ENCODE peak calls at places on chromosomes 4 and X, in ten cellular contexts. R is breast epithelium, U is tibial nerve, G is ovary, J is transverse colon, V is A549, Q is IMR-90, H is sigmoid colon, B is Peyer's patch, C is lower leg skin. N is an unnamed sample.

GRCh38 chr4:141467225-141467624 is 169.2 kb upstream of the IL15 start:
- DNase-seq in U (no peak), B (no peak), H (no peak), V (no peak), Q (no peak), C (no peak), R (no peak), J (no peak), G (no peak), N (no peak)

GRCh38 chrX:9310596-9310995 is 154.3 kb upstream of the TBL1X start:
- DNase-seq in B (no peak), G (no peak), H (no peak), U (no peak), R (no peak), J (no peak), V (peak; percentile 6), C (no peak), Q (peak; percentile 70), N (no peak)

GRCh38 chrX:56130436-56130835 is 101.7 kb upstream of the KLF8 start:
- DNase-seq in G (no peak), U (no peak), V (peak; percentile 20), R (no peak), B (no peak), C (no peak), H (no peak), Q (no peak), J (no peak), N (no peak)

GRCh38 chrX:119552508-119552907 is 12.7 kb downstream of the STEEP1 start:
- DNase-seq in B (no peak), J (no peak), U (no peak), R (no peak), Q (peak; percentile 54), V (no peak), G (no peak), C (no peak), H (no peak), N (no peak)

GRCh38 chrX:21831496-21831895 is 7.9 kb upstream of the MBTPS2 start:
- DNase-seq in R (no peak), J (no peak), B (no peak), H (no peak), U (no peak), Q (no peak), V (no peak), C (no peak), G (no peak), N (no peak)

GRCh38 chrX:22396408-22396807 is 123.7 kb downstream of the CBLL2 start:
- DNase-seq in J (no peak), H (no peak), Q (peak; percentile 57), V (no peak), R (no peak), C (no peak), G (no peak), B (no peak), U (no peak), N (no peak)

GRCh38 chrX:39992300-39992699 is 105.5 kb downstream of the BCOR start:
- DNase-seq in Q (no peak), H (no peak), J (no peak), R (no peak), C (no peak), V (no peak), B (no peak), U (no peak), G (no peak), N (no peak)

GRCh38 chrX:136168929-136169735 is 21.8 kb downstream of the FHL1 start:
- DNase-seq in H (peak; percentile 90), V (no peak), J (peak; percentile 47), Q (peak; percentile 97), R (no peak), U (no peak), C (peak; percentile 89), B (peak; percentile 67), G (no peak), N (peak; percentile 84)

GRCh38 chr4:171813195-171813955 is at the start of gene GALNTL6:
- DNase-seq in V (peak; percentile 6), B (no peak), U (no peak), R (no peak), Q (no peak), G (no peak), H (peak; percentile 48), J (no peak), C (no peak), N (no peak)

GRCh38 chr4:41750624-41751324 is 2.2 kb upstream of the PHOX2B start:
- DNase-seq in V (no peak), Q (no peak), C (no peak), J (no peak), G (no peak), H (no peak), R (no peak), U (no peak), B (no peak), N (no peak)

GRCh38 chr4:83043801-83044407 is 8.9 kb downstream of the COPS4 start:
- DNase-seq in Q (peak; percentile 44), B (no peak), H (no peak), C (no peak), U (no peak), J (no peak), V (no peak), R (no peak), G (no peak), N (no peak)
- TF ChIP-seq CTCF in Q (no peak), B (no peak), H (no peak), C (no peak), U (no peak), J (no peak), V (no peak), R (no peak), G (no peak), N (no peak)

DNA sequence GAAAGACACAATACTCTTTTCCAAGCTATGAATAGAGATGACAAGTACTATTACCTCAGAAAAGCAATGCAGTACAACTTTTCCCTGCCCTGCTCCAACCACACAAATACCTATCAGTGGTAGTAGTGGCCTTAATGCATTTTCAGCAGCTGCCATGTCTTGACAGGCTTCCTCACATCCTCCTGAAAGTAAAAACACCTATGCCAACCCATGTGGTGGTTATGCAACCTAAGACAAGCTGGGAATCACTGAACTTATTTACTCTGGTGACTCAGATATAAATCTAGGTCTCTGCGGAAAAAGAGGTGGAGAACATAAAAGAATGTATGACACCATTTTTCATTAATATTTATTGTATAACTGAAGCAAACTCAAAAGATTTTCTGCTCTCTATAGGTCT is 14.5 kb downstream of the WDFY3 start:
- DNase-seq in U (no peak), G (no peak), Q (peak; percentile 78), R (no peak), B (no peak), V (peak; percentile 66), H (no peak), J (no peak), C (no peak), N (peak; percentile 28)
- TF ChIP-seq POLR2A in U (no peak), G (no peak), Q (no peak), R (no peak), B (no peak), V (no peak), H (no peak), J (no peak), C (no peak), N (no peak)

GRCh38 chr4:124322234-124322831 is 390.2 kb downstream of the ANKRD50 start:
- DNase-seq in Q (peak; percentile 49), H (no peak), B (no peak), J (no peak), V (peak; percentile 14), G (no peak), C (no peak), U (no peak), R (no peak), N (no peak)
- TF ChIP-seq CTCF in Q (peak; percentile 61), H (peak; percentile 58), B (peak; percentile 50), J (peak; percentile 54), V (peak; percentile 56), G (peak; percentile 13), C (no peak), U (peak; percentile 61), R (peak; percentile 39), N (peak; percentile 53)

GRCh38 chrX:11336201-11336600 is 43.0 kb downstream of the AMELX start:
- DNase-seq in R (no peak), C (no peak), Q (no peak), J (no peak), V (no peak), B (no peak), H (no peak), G (no peak), U (no peak), N (no peak)

GRCh38 chrX:11346283-11346682 is 53.1 kb downstream of the AMELX start:
- DNase-seq in B (no peak), C (no peak), G (no peak), Q (no peak), J (no peak), R (no peak), H (no peak), V (no peak), U (no peak), N (no peak)

GRCh38 chrX:11337292-11338009 is 44.2 kb downstream of the AMELX start:
- DNase-seq in B (no peak), U (no peak), G (no peak), V (no peak), Q (no peak), C (no peak), H (no peak), J (no peak), R (no peak), N (no peak)

GRCh38 chrX:11341274-11342256 is 48.4 kb downstream of the AMELX start:
- DNase-seq in U (peak; percentile 38), J (peak; percentile 31), B (peak; percentile 67), Q (peak; percentile 79), C (peak; percentile 87), V (peak; percentile 8), R (no peak), G (peak; percentile 56), H (peak; percentile 82), N (peak; percentile 59)
- TF ChIP-seq POLR2A in U (no peak), J (no peak), B (no peak), Q (no peak), C (no peak), V (no peak), R (no peak), G (no peak), H (no peak), N (no peak)

GRCh38 chrX:147803948-147804347 is 107.8 kb upstream of the FMR1 start:
- DNase-seq in G (no peak), V (peak; percentile 7), Q (no peak), J (no peak), C (no peak), R (no peak), B (no peak), H (no peak), U (no peak), N (peak; percentile 21)
- TF ChIP-seq CTCF in G (no peak), V (peak; percentile 23), Q (no peak), J (peak; percentile 27), C (no peak), R (no peak), B (peak; percentile 55), H (no peak), U (no peak), N (peak; percentile 41)

N was measured in adrenal gland.